ENCODE peak calls at places on chromosomes 16 and 17, in nine cellular contexts. A is heart left ventricle; W is tibial artery; P is effector memory CD4-positive, alpha-beta T cell; G is A549; Y is pancreas; E is CD8-positive, alpha-beta T cell; M is hepatocyte; L is ascending aorta. B is an unnamed sample.

GRCh38 chr16:15948532-15949209 is 745 bp upstream of the ABCC1 start:
- DNase-seq in W (no peak), G (no peak), M (no peak), L (no peak), A (no peak), E (no peak), Y (no peak), P (no peak), B (no peak)

GRCh38 chr17:66492500-66493123 is 190.2 kb downstream of the PRKCA start:
- DNase-seq in A (no peak), E (no peak), P (no peak), G (no peak), Y (no peak), W (no peak), M (no peak), L (no peak), B (no peak)

GRCh38 chr17:56222255-56222654 is 69.0 kb downstream of the ANKFN1 start:
- DNase-seq in L (no peak), E (no peak), M (no peak), W (no peak), A (no peak), P (no peak), G (no peak), Y (no peak), B (no peak)

GRCh38 chr17:79627184-79627765 is 16.4 kb upstream of the RBFOX3 start:
- DNase-seq in A (no peak), P (no peak), W (peak), E (no peak), M (no peak), L (no peak), Y (no peak), G (no peak), B (no peak)

GRCh38 chr17:31428111-31428510 is 36.6 kb downstream of the RAB11FIP4 start:
- DNase-seq in E (no peak), M (no peak), L (no peak), G (no peak), A (no peak), P (no peak), W (no peak), Y (no peak), B (no peak)

GRCh38 chr17:79065105-79065670 is 9.4 kb upstream of the ENGASE start:
- DNase-seq in Y (no peak), E (peak), L (no peak), G (peak), W (no peak), M (peak), P (no peak), A (no peak), B (no peak)

GRCh38 chr16:53465606-53466290 is 31.5 kb downstream of the RBL2 start:
- DNase-seq in M (peak), Y (peak), E (no peak), W (no peak), P (no peak), G (no peak), A (no peak), L (no peak), B (peak)

GRCh38 chr17:65243838-65244237 is 106.7 kb downstream of the RGS9 start:
- DNase-seq in G (no peak), L (no peak), P (no peak), A (no peak), E (no peak), W (no peak), M (no peak), Y (no peak), B (no peak)

GRCh38 chr17:46942441-46943217 is 19.7 kb downstream of the GOSR2 start:
- DNase-seq in W (peak), M (peak), G (peak), L (no peak), E (peak), P (no peak), A (peak), Y (peak), B (no peak)

GRCh38 chr17:64741038-64741641 is 79.0 kb upstream of the SMURF2 start:
- DNase-seq in G (no peak), P (no peak), A (no peak), W (peak), Y (no peak), L (peak), M (no peak), E (no peak), B (no peak)

GRCh38 chr16:85989863-85990643 is 91.1 kb downstream of the IRF8 start:
- DNase-seq in G (no peak), E (no peak), M (peak), W (no peak), L (no peak), A (no peak), Y (no peak), P (no peak), B (no peak)

GRCh38 chr16:4496305-4496704 is 20.1 kb downstream of the HMOX2 start:
- DNase-seq in W (no peak), A (no peak), L (no peak), M (no peak), E (no peak), P (no peak), G (no peak), Y (no peak), B (no peak)

GRCh38 chr17:8384801-8385335 is 1.9 kb upstream of the RPL26 start:
- DNase-seq in M (peak), W (peak), Y (no peak), P (no peak), G (peak), A (no peak), L (no peak), E (no peak), B (no peak)

GRCh38 chr16:27463741-27464662 is 62.0 kb downstream of the IL21R start:
- DNase-seq in P (peak), G (no peak), M (no peak), W (no peak), L (no peak), E (peak), A (peak), Y (no peak), B (no peak)

GRCh38 chr16:69727916-69728270 is 1.5 kb upstream of the NQO1 start:
- DNase-seq in W (no peak), E (no peak), A (no peak), P (no peak), Y (no peak), L (no peak), M (no peak), G (no peak), B (no peak)

GRCh38 chr17:39027037-39027436 is 59.8 kb upstream of the FBXO47 start:
- DNase-seq in L (no peak), E (no peak), P (no peak), A (peak), Y (peak), M (peak), G (peak), W (peak), B (no peak)

GRCh38 chr16:1211451-1212268 is 13.4 kb downstream of the TPSG1 start:
- DNase-seq in A (no peak), P (no peak), E (no peak), W (no peak), G (no peak), L (no peak), M (no peak), Y (no peak), B (no peak)

DNA sequence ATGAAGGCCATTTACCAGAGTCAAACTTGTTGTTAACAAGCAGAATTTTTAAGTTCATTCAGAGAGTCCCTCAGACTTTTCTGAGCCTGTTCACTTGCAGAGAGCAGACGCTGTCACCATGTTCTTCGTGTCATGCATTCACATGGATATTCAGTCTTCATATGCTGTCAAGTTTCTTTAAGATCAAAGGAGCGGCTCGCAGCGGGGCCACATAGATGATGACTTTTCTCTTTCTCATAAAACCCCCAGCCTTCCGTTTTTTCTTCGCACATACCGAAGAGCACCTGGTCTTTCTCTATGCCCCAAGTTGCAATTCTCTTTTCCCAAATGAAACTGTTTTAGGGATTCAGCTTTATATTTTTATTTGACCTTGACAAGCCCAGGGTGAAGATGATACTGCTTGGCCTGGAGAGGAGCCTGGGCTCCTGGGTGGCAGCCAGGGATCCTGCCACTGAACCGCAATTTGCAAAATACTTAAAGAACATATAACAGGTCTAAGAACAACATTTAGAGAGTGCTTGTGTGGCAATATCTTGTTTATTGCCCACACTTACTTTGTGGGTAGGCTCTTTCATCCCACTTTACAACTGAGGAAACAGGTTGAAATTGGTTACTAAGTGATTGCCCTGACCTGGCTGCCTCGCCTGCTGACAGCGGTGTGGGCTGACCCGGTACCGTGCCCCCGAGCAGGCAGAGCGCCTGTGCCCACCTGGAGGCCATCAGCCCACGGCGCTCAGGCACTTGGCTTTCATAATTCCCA is 22.9 kb downstream of the SEC14L1 start:
- DNase-seq in L (no peak), A (no peak), Y (no peak), P (no peak), W (no peak), M (no peak), G (no peak), E (no peak), B (no peak)
- H3K27ac ChIP-seq in L (no peak), A (peak), Y (peak), P (no peak), W (no peak), M (peak), G (no peak), E (no peak), B (no peak)

GRCh38 chr17:81683584-81684441 is at the start of the genes ARL16 and HGS:
- DNase-seq in A (peak), G (peak), L (peak), E (peak), W (peak), Y (peak), M (peak), P (peak), B (peak)
- H3K27ac ChIP-seq in A (peak), G (peak), L (peak), E (peak), W (peak), Y (peak), M (peak), P (peak), B (peak)

GRCh38 chr17:10429416-10430045 is 7.8 kb upstream of the MYH8 start:
- DNase-seq in P (no peak), Y (no peak), M (no peak), A (no peak), L (no peak), G (no peak), W (no peak), E (no peak), B (no peak)
- H3K27ac ChIP-seq in P (no peak), Y (no peak), M (no peak), A (no peak), L (no peak), G (no peak), W (no peak), E (no peak), B (no peak)

DNA sequence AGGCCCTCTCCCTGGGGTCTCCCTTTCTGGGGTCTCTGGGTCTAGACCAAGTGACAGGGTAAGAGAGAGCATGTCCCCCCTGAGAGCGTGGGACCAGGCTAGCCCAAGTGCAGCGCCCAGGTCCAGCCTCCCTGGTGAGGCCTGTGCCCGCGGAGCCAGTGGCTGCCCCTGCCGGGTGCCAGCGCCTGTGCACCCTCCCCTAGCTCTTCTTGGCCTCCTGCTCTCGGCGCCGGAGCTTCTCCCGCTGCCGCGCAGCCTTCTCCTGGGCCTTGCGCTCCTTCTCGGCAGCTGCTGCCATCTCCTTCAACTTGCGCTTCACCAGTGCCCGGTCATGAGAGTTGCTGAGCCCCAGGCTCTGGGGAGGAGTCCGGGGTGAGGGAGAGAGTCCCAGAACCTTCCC is 17.3 kb downstream of the SAMD14 start:
- DNase-seq in Y (peak), W (peak), L (no peak), M (no peak), G (no peak), E (no peak), A (no peak), P (no peak), B (no peak)
- H3K27ac ChIP-seq in Y (no peak), W (peak), L (peak), M (no peak), G (no peak), E (no peak), A (peak), P (no peak), B (no peak)

GRCh38 chr17:49762148-49762941 is 1.6 kb downstream of the FAM117A start:
- DNase-seq in E (no peak), A (no peak), G (no peak), W (no peak), L (no peak), M (no peak), P (no peak), Y (no peak), B (peak)

GRCh38 chr17:49760909-49761558 is 2.9 kb downstream of the FAM117A start:
- DNase-seq in E (no peak), M (no peak), Y (no peak), L (no peak), W (no peak), P (no peak), G (no peak), A (no peak), B (no peak)

GRCh38 chr17:49764559-49765180 is 739 bp upstream of the FAM117A start:
- DNase-seq in P (no peak), W (no peak), M (no peak), E (no peak), L (no peak), Y (no peak), G (no peak), A (no peak), B (no peak)

GRCh38 chr17:49766918-49767530 is 3.1 kb upstream of the FAM117A start:
- DNase-seq in E (no peak), A (no peak), G (no peak), Y (no peak), L (no peak), P (no peak), W (no peak), M (no peak), B (no peak)

DNA sequence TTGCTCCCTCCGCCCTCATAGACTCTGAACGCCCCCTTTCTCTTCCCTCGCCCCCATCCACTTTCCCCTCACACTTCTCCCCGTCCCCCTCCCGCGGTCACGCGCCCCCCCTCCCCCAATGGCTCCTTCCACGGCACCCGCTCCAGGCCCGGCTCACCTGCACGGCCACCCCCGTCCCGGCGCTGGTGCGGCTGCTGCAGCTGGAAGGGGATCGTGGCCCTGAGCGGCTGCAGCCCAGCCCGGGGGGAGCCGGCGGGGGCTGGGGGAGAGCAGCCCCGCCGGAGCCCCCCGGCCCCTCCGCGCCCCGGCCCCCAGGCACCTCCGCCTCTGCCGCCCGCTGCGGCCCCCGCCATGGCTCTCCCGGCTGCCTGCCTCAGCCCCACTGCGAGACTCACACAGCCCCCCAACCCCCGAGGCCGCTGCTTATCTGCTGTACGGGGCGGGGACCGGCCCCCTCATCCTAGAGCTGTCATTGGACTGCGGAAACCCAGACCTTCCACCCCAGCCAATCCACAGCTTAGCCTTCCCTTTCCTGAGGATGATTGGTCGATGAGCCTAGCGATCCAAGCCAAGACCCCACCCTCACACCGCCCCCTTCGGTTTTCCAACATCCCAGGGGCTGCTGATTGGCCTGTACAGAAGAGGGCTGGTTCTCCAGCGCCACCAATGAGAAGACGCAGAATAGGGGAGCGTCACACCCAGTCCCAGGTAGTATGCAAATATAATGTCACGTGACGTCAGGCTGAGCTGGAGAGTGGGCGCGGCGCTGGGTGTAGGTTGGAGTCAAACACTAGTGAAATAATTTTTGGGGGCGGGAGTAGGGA is at the start of gene FAM117A:
- DNase-seq in M (peak), L (peak), A (peak), G (peak), P (peak), W (peak), Y (peak), E (peak), B (peak)
- H3K27ac ChIP-seq in M (peak), L (peak), A (peak), G (peak), P (peak), W (peak), Y (peak), E (peak), B (no peak)

B was measured in epithelial cell of prostate.